ENCODE peak calls at places on chromosomes 5 and 9, in six cellular contexts. One of them, this sample, is unnamed.

GRCh38 chr5:116528519-116529234 is 45.9 kb downstream of the SEMA6A start:
- DNase-seq in BJ: no peak
- DNase-seq in coronary artery: no peak
- DNase-seq in hepatocyte: no peak
- DNase-seq in neural progenitor cell: peak
- DNase-seq in astrocyte of the spinal cord: no peak
- DNase-seq in this sample: no peak

GRCh38 chr9:136488247-136489214 is 5.7 kb upstream of the SEC16A start:
- DNase-seq in BJ: no peak
- DNase-seq in coronary artery: no peak
- DNase-seq in hepatocyte: peak
- DNase-seq in neural progenitor cell: peak
- DNase-seq in astrocyte of the spinal cord: peak
- DNase-seq in this sample: peak

GRCh38 chr5:132487841-132488555 is 2.6 kb downstream of the IRF1 start:
- DNase-seq in BJ: no peak
- DNase-seq in coronary artery: peak
- DNase-seq in hepatocyte: peak
- DNase-seq in neural progenitor cell: no peak
- DNase-seq in astrocyte of the spinal cord: no peak
- DNase-seq in this sample: no peak

GRCh38 chr5:17412760-17413671 is 85.0 kb upstream of the TAF11L2 start:
- DNase-seq in BJ: no peak
- DNase-seq in coronary artery: no peak
- DNase-seq in hepatocyte: no peak
- DNase-seq in neural progenitor cell: peak
- DNase-seq in astrocyte of the spinal cord: no peak
- DNase-seq in this sample: no peak

GRCh38 chr5:123033157-123033671 is 3.3 kb downstream of the PPIC start:
- DNase-seq in BJ: no peak
- DNase-seq in coronary artery: no peak
- DNase-seq in hepatocyte: no peak
- DNase-seq in neural progenitor cell: no peak
- DNase-seq in astrocyte of the spinal cord: no peak
- DNase-seq in this sample: no peak

GRCh38 chr9:92300935-92301334 is 7.4 kb upstream of the IARS1 start:
- DNase-seq in BJ: no peak
- DNase-seq in coronary artery: no peak
- DNase-seq in hepatocyte: no peak
- DNase-seq in neural progenitor cell: no peak
- DNase-seq in astrocyte of the spinal cord: no peak
- DNase-seq in this sample: no peak

GRCh38 chr5:73066466-73066865 is 53.9 kb upstream of the TMEM171 start:
- DNase-seq in BJ: no peak
- DNase-seq in coronary artery: no peak
- DNase-seq in hepatocyte: no peak
- DNase-seq in neural progenitor cell: no peak
- DNase-seq in astrocyte of the spinal cord: peak
- DNase-seq in this sample: peak

GRCh38 chr5:116626272-116626723 is 51.7 kb upstream of the SEMA6A start:
- DNase-seq in BJ: no peak
- DNase-seq in coronary artery: peak
- DNase-seq in hepatocyte: peak
- DNase-seq in neural progenitor cell: peak
- DNase-seq in astrocyte of the spinal cord: peak
- DNase-seq in this sample: peak

GRCh38 chr5:134174841-134175839 is 1.6 kb downstream of the SKP1 start:
- DNase-seq in BJ: no peak
- DNase-seq in coronary artery: no peak
- DNase-seq in hepatocyte: no peak
- DNase-seq in neural progenitor cell: peak
- DNase-seq in astrocyte of the spinal cord: peak
- DNase-seq in this sample: peak

GRCh38 chr5:68406344-68406743 is 190.8 kb downstream of the PIK3R1 start:
- DNase-seq in BJ: no peak
- DNase-seq in coronary artery: no peak
- DNase-seq in hepatocyte: no peak
- DNase-seq in neural progenitor cell: no peak
- DNase-seq in astrocyte of the spinal cord: no peak
- DNase-seq in this sample: no peak

GRCh38 chr5:9686211-9686610 is 56.1 kb upstream of the TAS2R1 start:
- DNase-seq in BJ: no peak
- DNase-seq in coronary artery: no peak
- DNase-seq in hepatocyte: peak
- DNase-seq in neural progenitor cell: no peak
- DNase-seq in astrocyte of the spinal cord: peak
- DNase-seq in this sample: peak

GRCh38 chr5:58224661-58225060 is 235.2 kb downstream of the PLK2 start:
- DNase-seq in BJ: no peak
- DNase-seq in coronary artery: no peak
- DNase-seq in hepatocyte: no peak
- DNase-seq in neural progenitor cell: no peak
- DNase-seq in astrocyte of the spinal cord: no peak
- DNase-seq in this sample: no peak

GRCh38 chr9:75239176-75239575 is 150.9 kb downstream of the OSTF1 start:
- DNase-seq in BJ: no peak
- DNase-seq in coronary artery: no peak
- DNase-seq in hepatocyte: peak
- DNase-seq in neural progenitor cell: no peak
- DNase-seq in astrocyte of the spinal cord: no peak
- DNase-seq in this sample: peak

GRCh38 chr5:76710991-76711390 is 4.9 kb upstream of the F2R start:
- DNase-seq in BJ: no peak
- DNase-seq in coronary artery: no peak
- DNase-seq in hepatocyte: no peak
- DNase-seq in neural progenitor cell: no peak
- DNase-seq in astrocyte of the spinal cord: no peak
- DNase-seq in this sample: peak

GRCh38 chr5:10201223-10201868 is 48.3 kb downstream of the ATPSCKMT start:
- DNase-seq in BJ: no peak
- DNase-seq in coronary artery: no peak
- DNase-seq in hepatocyte: no peak
- DNase-seq in neural progenitor cell: peak
- DNase-seq in astrocyte of the spinal cord: no peak
- DNase-seq in this sample: no peak

GRCh38 chr5:132777209-132778069 is at the start of gene SEPTIN8:
- DNase-seq in BJ: no peak
- DNase-seq in coronary artery: no peak
- DNase-seq in hepatocyte: peak
- DNase-seq in neural progenitor cell: peak
- DNase-seq in astrocyte of the spinal cord: no peak
- DNase-seq in this sample: peak

GRCh38 chr5:177550120-177550519 is 4.2 kb downstream of the FAM193B start:
- DNase-seq in BJ: no peak
- DNase-seq in coronary artery: no peak
- DNase-seq in hepatocyte: no peak
- DNase-seq in neural progenitor cell: no peak
- DNase-seq in astrocyte of the spinal cord: no peak
- DNase-seq in this sample: no peak

GRCh38 chr5:119409235-119409815 is 43.0 kb upstream of the HSD17B4 start:
- DNase-seq in BJ: no peak
- DNase-seq in coronary artery: no peak
- DNase-seq in hepatocyte: no peak
- DNase-seq in neural progenitor cell: no peak
- DNase-seq in astrocyte of the spinal cord: no peak
- DNase-seq in this sample: no peak

GRCh38 chr5:122493091-122493775 is 181.2 kb downstream of the SNCAIP start:
- DNase-seq in BJ: no peak
- DNase-seq in coronary artery: no peak
- DNase-seq in hepatocyte: peak
- DNase-seq in neural progenitor cell: no peak
- DNase-seq in astrocyte of the spinal cord: peak
- DNase-seq in this sample: no peak

GRCh38 chr5:16776611-16777251 is 159.4 kb downstream of the MYO10 start:
- DNase-seq in BJ: no peak
- DNase-seq in coronary artery: no peak
- DNase-seq in hepatocyte: peak
- DNase-seq in neural progenitor cell: peak
- DNase-seq in astrocyte of the spinal cord: no peak
- DNase-seq in this sample: no peak

GRCh38 chr5:35313296-35313695 is 83.0 kb upstream of the PRLR start:
- DNase-seq in BJ: peak
- DNase-seq in coronary artery: no peak
- DNase-seq in hepatocyte: no peak
- DNase-seq in neural progenitor cell: no peak
- DNase-seq in astrocyte of the spinal cord: peak
- DNase-seq in this sample: no peak

GRCh38 chr5:14326035-14326909 is 183.1 kb downstream of the TRIO start:
- DNase-seq in BJ: no peak
- DNase-seq in coronary artery: no peak
- DNase-seq in hepatocyte: peak
- DNase-seq in neural progenitor cell: peak
- DNase-seq in astrocyte of the spinal cord: no peak
- DNase-seq in this sample: no peak

DNA sequence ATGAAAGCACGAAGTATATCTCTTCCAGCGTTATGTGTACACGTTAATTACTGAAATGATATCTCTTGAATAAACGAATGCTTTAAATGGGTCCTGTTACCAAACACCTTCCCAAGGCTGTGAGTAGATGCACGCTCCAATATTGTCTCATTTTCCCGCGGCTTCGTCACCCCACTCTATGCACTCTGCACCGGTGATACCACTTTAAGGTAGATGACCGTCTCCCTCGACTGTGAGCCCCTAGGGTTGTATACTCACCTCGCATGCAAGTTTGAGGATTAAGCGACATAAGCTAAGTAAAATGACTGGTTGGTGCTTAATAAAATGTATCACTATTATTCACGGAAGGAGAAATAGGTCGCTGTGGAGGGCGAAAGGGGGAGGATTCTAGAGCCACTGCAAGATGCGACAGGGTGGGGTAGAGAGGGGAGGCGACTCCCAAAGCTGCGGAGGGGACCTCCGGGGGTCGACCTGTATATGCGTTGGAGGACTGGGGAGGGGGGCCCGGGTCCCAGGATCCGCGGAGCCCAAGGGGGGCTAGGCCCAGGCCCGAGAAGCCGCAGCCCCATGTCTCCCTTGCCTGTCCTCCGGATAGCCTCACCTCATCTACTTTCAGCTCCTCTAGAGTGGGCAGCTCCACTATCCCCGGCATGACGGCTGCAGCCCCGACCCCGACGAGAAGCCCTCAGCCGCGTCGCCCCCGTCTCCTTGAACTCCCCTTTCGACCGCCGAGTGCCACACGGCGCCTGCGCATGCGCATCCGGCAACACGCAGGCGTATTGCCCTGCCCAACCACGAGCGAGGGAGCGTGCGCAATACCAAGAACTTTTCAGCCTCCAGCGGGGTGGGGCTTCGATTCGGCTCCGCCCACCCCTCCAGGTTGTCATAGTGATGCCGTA is at the start of the genes MORN5 and NDUFA8:
- DNase-seq in BJ: peak
- DNase-seq in coronary artery: peak
- DNase-seq in hepatocyte: peak
- DNase-seq in neural progenitor cell: peak
- DNase-seq in astrocyte of the spinal cord: peak
- DNase-seq in this sample: peak
- TF ChIP-seq CTCF in BJ: no peak
- TF ChIP-seq CTCF in coronary artery: no peak
- TF ChIP-seq CTCF in hepatocyte: no peak
- TF ChIP-seq CTCF in neural progenitor cell: no peak
- TF ChIP-seq CTCF in astrocyte of the spinal cord: no peak
- TF ChIP-seq CTCF in this sample: peak

DNA sequence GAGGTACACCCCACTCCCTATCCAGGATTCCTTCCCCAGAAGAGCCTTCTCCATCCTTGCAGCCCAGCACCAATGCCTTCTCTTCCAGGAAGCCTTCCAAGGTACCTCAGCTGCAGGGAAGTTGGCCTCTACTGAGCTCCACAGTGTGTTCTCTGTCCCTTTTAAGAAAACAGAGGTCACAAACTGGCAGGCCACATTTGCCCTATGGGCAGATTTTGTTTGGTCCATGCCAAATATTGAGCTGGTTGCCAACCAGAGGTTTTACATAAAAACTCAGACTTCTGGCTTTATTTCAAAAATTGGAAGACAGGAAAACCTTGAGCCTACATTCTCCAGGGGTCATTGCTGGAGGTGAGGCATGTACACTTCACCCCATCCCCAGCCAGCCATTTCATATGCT is 9.0 kb upstream of the NDST1 start:
- DNase-seq in BJ: no peak
- DNase-seq in coronary artery: no peak
- DNase-seq in hepatocyte: no peak
- DNase-seq in neural progenitor cell: no peak
- DNase-seq in astrocyte of the spinal cord: no peak
- DNase-seq in this sample: no peak
- TF ChIP-seq CTCF in BJ: no peak
- TF ChIP-seq CTCF in coronary artery: no peak
- TF ChIP-seq CTCF in hepatocyte: no peak
- TF ChIP-seq CTCF in neural progenitor cell: no peak
- TF ChIP-seq CTCF in astrocyte of the spinal cord: no peak
- TF ChIP-seq CTCF in this sample: no peak

GRCh38 chr9:103078581-103078980 is 83.4 kb downstream of the CYLC2 start:
- DNase-seq in BJ: no peak
- DNase-seq in coronary artery: no peak
- DNase-seq in hepatocyte: no peak
- DNase-seq in neural progenitor cell: no peak
- DNase-seq in astrocyte of the spinal cord: no peak
- DNase-seq in this sample: no peak
- TF ChIP-seq CTCF in BJ: no peak
- TF ChIP-seq CTCF in coronary artery: no peak
- TF ChIP-seq CTCF in hepatocyte: no peak
- TF ChIP-seq CTCF in neural progenitor cell: no peak
- TF ChIP-seq CTCF in astrocyte of the spinal cord: no peak
- TF ChIP-seq CTCF in this sample: no peak

GRCh38 chr5:40361378-40361777 is 318.3 kb upstream of the PTGER4 start:
- DNase-seq in BJ: no peak
- DNase-seq in coronary artery: no peak
- DNase-seq in hepatocyte: no peak
- DNase-seq in neural progenitor cell: no peak
- DNase-seq in astrocyte of the spinal cord: no peak
- DNase-seq in this sample: no peak

GRCh38 chr5:40365357-40366330 is 314.1 kb upstream of the PTGER4 start:
- DNase-seq in BJ: no peak
- DNase-seq in coronary artery: no peak
- DNase-seq in hepatocyte: no peak
- DNase-seq in neural progenitor cell: no peak
- DNase-seq in astrocyte of the spinal cord: no peak
- DNase-seq in this sample: no peak

GRCh38 chr5:40364441-40364840 is 315.3 kb upstream of the PTGER4 start:
- DNase-seq in BJ: no peak
- DNase-seq in coronary artery: no peak
- DNase-seq in hepatocyte: no peak
- DNase-seq in neural progenitor cell: no peak
- DNase-seq in astrocyte of the spinal cord: no peak
- DNase-seq in this sample: no peak

GRCh38 chr5:40368200-40368599 is 311.5 kb upstream of the PTGER4 start:
- DNase-seq in BJ: no peak
- DNase-seq in coronary artery: no peak
- DNase-seq in hepatocyte: no peak
- DNase-seq in neural progenitor cell: no peak
- DNase-seq in astrocyte of the spinal cord: no peak
- DNase-seq in this sample: no peak

DNA sequence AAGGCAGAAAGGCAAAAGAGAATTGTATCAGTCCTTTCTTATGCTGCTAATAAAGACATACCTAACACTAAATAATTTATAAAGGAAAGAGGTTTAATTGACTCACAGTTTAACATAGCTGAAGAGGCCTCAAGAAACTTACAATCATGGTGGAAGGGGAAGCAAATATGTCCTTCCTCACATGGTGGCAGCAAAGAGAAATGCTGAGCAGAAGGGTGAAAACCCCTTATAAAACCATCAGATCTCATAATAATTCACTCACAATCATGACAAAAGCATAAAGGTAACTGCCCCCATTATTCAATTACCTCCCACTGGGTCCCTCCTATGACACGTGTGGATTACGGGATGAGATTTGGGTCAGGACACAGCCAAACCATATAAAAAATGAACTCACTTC is 312.5 kb upstream of the PTGER4 start:
- DNase-seq in BJ: no peak
- DNase-seq in coronary artery: no peak
- DNase-seq in hepatocyte: no peak
- DNase-seq in neural progenitor cell: no peak
- DNase-seq in astrocyte of the spinal cord: no peak
- DNase-seq in this sample: peak
- TF ChIP-seq CTCF in BJ: peak
- TF ChIP-seq CTCF in coronary artery: no peak
- TF ChIP-seq CTCF in hepatocyte: peak
- TF ChIP-seq CTCF in neural progenitor cell: no peak
- TF ChIP-seq CTCF in astrocyte of the spinal cord: peak
- TF ChIP-seq CTCF in this sample: peak